ENCODE peak calls at places on chromosomes 2 and 18, in five cellular contexts. B is CD8-positive, alpha-beta T cell; Y is mesothelial cell of epicardium; N is ovary; X is fibroblast of pulmonary artery. E is an unnamed sample.

GRCh38 chr2:120820885-120821279 is 85.2 kb downstream of the GLI2 start:
- DNase-seq in B (no peak), Y (no peak), N (peak), X (peak), E (no peak)

GRCh38 chr2:8581048-8581561 is 100.8 kb upstream of the ID2 start:
- DNase-seq in B (no peak), Y (no peak), N (no peak), X (no peak), E (no peak)

GRCh38 chr2:143397886-143398614 is 268.8 kb downstream of the ARHGAP15 start:
- DNase-seq in B (no peak), Y (no peak), N (no peak), X (peak), E (no peak)

GRCh38 chr18:500230-500555 is 308 bp downstream of the COLEC12 start:
- DNase-seq in B (no peak), Y (no peak), N (no peak), X (peak), E (peak)

GRCh38 chr2:70305531-70305930 is 3.7 kb upstream of the FAM136A start:
- DNase-seq in B (no peak), Y (no peak), N (no peak), X (no peak), E (no peak)

GRCh38 chr18:36757081-36757480 is 71.7 kb downstream of the TPGS2 start:
- DNase-seq in B (no peak), Y (no peak), N (no peak), X (peak), E (no peak)

GRCh38 chr2:161166538-161167409 is 6.5 kb downstream of the TANK start:
- DNase-seq in B (no peak), Y (no peak), N (no peak), X (no peak), E (no peak)

GRCh38 chr2:216221806-216222205 is 112.7 kb downstream of the XRCC5 start:
- DNase-seq in B (no peak), Y (no peak), N (no peak), X (peak), E (no peak)

DNA sequence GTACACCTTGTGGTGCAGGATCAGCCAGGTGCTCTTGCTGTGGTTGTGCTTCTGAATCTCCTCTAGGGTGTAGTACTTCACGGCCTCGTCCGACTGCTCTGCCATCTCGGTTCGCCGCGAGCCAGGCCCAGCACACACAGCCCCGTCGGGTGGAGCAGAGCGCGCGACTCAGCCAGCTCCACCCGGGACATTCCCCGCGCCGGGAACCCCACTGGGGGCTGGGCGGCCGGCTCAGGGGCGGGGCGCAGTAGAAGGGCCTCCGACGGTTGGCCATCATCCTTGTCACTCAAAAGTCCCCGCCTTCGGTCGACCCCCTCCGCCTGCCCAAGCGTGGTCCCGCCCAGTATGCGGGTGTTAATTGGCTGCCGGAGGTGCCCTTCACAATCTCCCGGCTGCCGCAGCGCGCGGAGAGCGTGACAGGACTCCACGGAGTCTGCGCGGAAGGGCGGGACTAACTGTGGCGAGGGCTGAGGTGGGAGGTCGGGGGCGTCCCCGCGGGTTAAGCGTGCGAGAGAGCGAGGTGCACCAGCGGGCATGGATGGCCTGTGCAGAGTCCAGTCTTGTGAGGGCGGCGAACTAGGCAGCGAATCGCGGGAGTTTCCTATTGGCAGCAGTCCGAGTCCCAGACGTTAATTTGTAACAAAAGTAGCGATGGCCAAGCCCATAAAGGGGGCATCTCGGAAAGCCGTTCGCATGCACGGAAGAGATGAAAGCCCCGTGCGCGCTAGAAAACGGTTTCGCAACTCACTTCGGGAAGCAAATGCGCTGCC is at the start of gene CYB5A:
- DNase-seq in B (peak), Y (peak), N (peak), X (peak), E (peak)
- TF ChIP-seq CTCF in B (peak), Y (no peak), N (no peak), X (no peak), E (peak)

GRCh38 chr18:70558371-70558770 is 269.5 kb downstream of the SOCS6 start:
- DNase-seq in B (no peak), Y (no peak), N (no peak), X (no peak), E (no peak)

GRCh38 chr18:70553961-70554325 is 265.1 kb downstream of the SOCS6 start:
- DNase-seq in B (no peak), Y (no peak), N (no peak), X (no peak), E (no peak)

GRCh38 chr18:70555046-70555445 is 266.2 kb downstream of the SOCS6 start:
- DNase-seq in B (no peak), Y (no peak), N (no peak), X (no peak), E (no peak)

DNA sequence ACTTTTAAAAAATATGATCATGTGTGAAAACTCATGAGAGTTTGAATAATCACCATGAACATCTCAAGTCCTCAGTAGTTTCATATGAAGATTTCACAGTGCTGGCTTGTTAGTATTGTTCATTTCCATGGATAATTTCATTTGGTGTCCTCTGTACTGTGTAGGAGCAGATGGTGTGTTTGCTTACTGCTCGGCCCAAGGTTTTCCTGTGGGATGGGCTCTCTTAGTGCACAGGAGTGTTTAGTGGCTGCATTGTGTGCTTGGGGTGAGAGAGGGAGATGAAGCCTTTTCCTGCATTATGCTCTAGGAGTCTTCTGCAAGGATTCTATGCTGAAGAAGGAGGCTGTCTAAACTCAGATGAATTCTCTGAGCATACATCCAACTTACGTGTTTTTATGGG is 270.6 kb downstream of the SOCS6 start:
- DNase-seq in B (no peak), Y (no peak), N (no peak), X (no peak), E (no peak)
- TF ChIP-seq CTCF in B (no peak), Y (no peak), N (no peak), X (no peak), E (no peak)

GRCh38 chr2:23565814-23566213 is 180.8 kb downstream of the KLHL29 start:
- DNase-seq in B (no peak), Y (no peak), N (no peak), X (no peak), E (no peak)

GRCh38 chr2:23565374-23565773 is 180.4 kb downstream of the KLHL29 start:
- DNase-seq in B (no peak), Y (no peak), N (no peak), X (no peak), E (no peak)

GRCh38 chr2:23567382-23567781 is 182.4 kb downstream of the KLHL29 start:
- DNase-seq in B (no peak), Y (no peak), N (no peak), X (no peak), E (no peak)

GRCh38 chr2:23564618-23564967 is 179.6 kb downstream of the KLHL29 start:
- DNase-seq in B (no peak), Y (no peak), N (no peak), X (no peak), E (no peak)

GRCh38 chr2:23566236-23567142 is 181.5 kb downstream of the KLHL29 start:
- DNase-seq in B (peak), Y (no peak), N (no peak), X (peak), E (no peak)
- TF ChIP-seq CTCF in B (no peak), Y (peak), N (no peak), X (peak), E (peak)

GRCh38 chr2:240226672-240227537 is 86.4 kb upstream of the OTOS start:
- DNase-seq in B (peak), Y (no peak), N (no peak), X (no peak), E (no peak)

GRCh38 chr2:240224676-240225075 is 84.2 kb upstream of the OTOS start:
- DNase-seq in B (no peak), Y (no peak), N (no peak), X (peak), E (no peak)

GRCh38 chr2:240227538-240228428 is 87.3 kb upstream of the OTOS start:
- DNase-seq in B (peak), Y (no peak), N (no peak), X (no peak), E (no peak)

GRCh38 chr2:240225116-240225515 is 84.7 kb upstream of the OTOS start:
- DNase-seq in B (peak), Y (no peak), N (no peak), X (no peak), E (no peak)

GRCh38 chr2:240225660-240226475 is 85.4 kb upstream of the OTOS start:
- DNase-seq in B (no peak), Y (no peak), N (no peak), X (no peak), E (no peak)
- TF ChIP-seq CTCF in B (no peak), Y (no peak), N (no peak), X (peak), E (no peak)

GRCh38 chr2:23386422-23387220 is 1.6 kb downstream of the KLHL29 start:
- DNase-seq in B (no peak), Y (no peak), N (peak), X (peak), E (peak)
- TF ChIP-seq CTCF in B (no peak), Y (no peak), N (no peak), X (no peak), E (no peak)

GRCh38 chr2:150610670-150611279 is 123.3 kb upstream of the RND3 start:
- DNase-seq in B (no peak), Y (no peak), N (no peak), X (peak), E (peak)
- TF ChIP-seq CTCF in B (no peak), Y (peak), N (no peak), X (peak), E (peak)